ENCODE peak calls at places on chromosomes 16 and 17, in five cellular contexts. L is HT1080, P is left ventricle myocardium inferior, H is mesenchymal stem cell, Q is EH. F is an unnamed sample.

GRCh38 chr17:77287432-77288068 is 146.8 kb downstream of the SEC14L1 start:
- DNase-seq in P (peak; percentile 54), L (peak; percentile 94), H (peak; percentile 96), Q (peak; percentile 97), F (peak; percentile 92)

GRCh38 chr16:49452568-49452967 is 79.0 kb downstream of the C16orf78 start:
- DNase-seq in P (no peak), L (no peak), H (no peak), Q (no peak), F (no peak)

GRCh38 chr17:83081561-83082201 is 2.3 kb downstream of the METRNL start:
- DNase-seq in Q (peak; percentile 47), H (no peak), L (no peak), P (no peak), F (no peak)

GRCh38 chr17:76927982-76928381 is 59.8 kb downstream of the MGAT5B start:
- DNase-seq in H (no peak), L (no peak), P (no peak), Q (no peak), F (no peak)

GRCh38 chr16:72270531-72270930 is 98.6 kb upstream of the PMFBP1 start:
- DNase-seq in P (no peak), Q (peak; percentile 46), H (peak; percentile 42), L (no peak), F (no peak)

GRCh38 chr16:30541502-30542329 is 7.1 kb upstream of the ZNF747 start:
- DNase-seq in P (no peak), L (peak; percentile 68), H (peak; percentile 78), Q (peak; percentile 76), F (peak; percentile 67)

GRCh38 chr16:56866955-56867830 is 2.2 kb downstream of the SLC12A3 start:
- DNase-seq in Q (peak; percentile 69), H (peak; percentile 64), P (no peak), L (peak; percentile 40), F (peak; percentile 54)

GRCh38 chr16:24174977-24175376 is 81.2 kb upstream of the CACNG3 start:
- DNase-seq in Q (no peak), H (no peak), P (no peak), L (no peak), F (no peak)

GRCh38 chr17:28967240-28968135 is 16.2 kb upstream of the PHF12 start:
- DNase-seq in Q (peak; percentile 41), H (no peak), L (no peak), P (no peak), F (no peak)

GRCh38 chr17:77489239-77489897 is 348.6 kb downstream of the SEC14L1 start:
- DNase-seq in H (no peak), Q (no peak), L (no peak), P (peak; percentile 15), F (no peak)

GRCh38 chr17:81200695-81201580 is 21.8 kb downstream of the CEP131 start:
- DNase-seq in P (no peak), H (peak; percentile 75), L (peak; percentile 61), Q (peak; percentile 68), F (peak; percentile 89)

GRCh38 chr16:65453646-65454045 is 331.8 kb upstream of the CDH11 start:
- DNase-seq in Q (no peak), L (no peak), H (no peak), P (no peak), F (no peak)

GRCh38 chr17:79053251-79053925 is 21.2 kb upstream of the ENGASE start:
- DNase-seq in H (no peak), Q (peak; percentile 56), L (peak; percentile 89), P (no peak), F (peak; percentile 73)

GRCh38 chr17:27804113-27804512 is 3.8 kb upstream of the NOS2 start:
- DNase-seq in P (no peak), L (no peak), Q (no peak), H (no peak), F (no peak)

GRCh38 chr16:10519929-10520868 is 60.2 kb downstream of the EMP2 start:
- DNase-seq in H (no peak), Q (no peak), P (no peak), L (no peak), F (no peak)

GRCh38 chr17:15944720-15945492 is at the start of gene ADORA2B:
- DNase-seq in Q (peak; percentile 78), H (peak; percentile 83), P (peak; percentile 58), L (no peak), F (peak; percentile 76)

GRCh38 chr17:73257516-73257915 is 4.2 kb downstream of the CPSF4L start:
- DNase-seq in H (no peak), Q (no peak), P (no peak), L (no peak), F (no peak)

GRCh38 chr16:5678371-5678770 is 580.8 kb upstream of the EEF2KMT start:
- DNase-seq in Q (no peak), P (no peak), L (peak; percentile 30), H (no peak), F (no peak)

GRCh38 chr17:50721194-50722010 is 2.0 kb downstream of the LUC7L3 start:
- DNase-seq in L (no peak), Q (peak; percentile 26), H (peak; percentile 25), P (no peak), F (no peak)

GRCh38 chr17:38885728-38886642 is 16.1 kb downstream of the LASP1 start:
- DNase-seq in P (no peak), H (peak; percentile 60), Q (no peak), L (no peak), F (no peak)

GRCh38 chr17:75525806-75526554 is 483 bp downstream of the LLGL2 start:
- DNase-seq in L (no peak), Q (no peak), H (peak; percentile 15), P (no peak), F (no peak)

GRCh38 chr16:648071-648785 is 937 bp upstream of the WDR90 start:
- DNase-seq in Q (peak; percentile 33), H (no peak), L (peak; percentile 54), P (no peak), F (no peak)

GRCh38 chr16:86070511-86070910 is 171.5 kb downstream of the IRF8 start:
- DNase-seq in L (no peak), Q (no peak), H (no peak), P (no peak), F (no peak)

GRCh38 chr16:86044241-86044671 is 145.3 kb downstream of the IRF8 start:
- DNase-seq in L (peak; percentile 18), P (no peak), Q (peak; percentile 55), H (peak; percentile 59), F (peak; percentile 64)

GRCh38 chr17:34841467-34841866 is 119.8 kb downstream of the CCT6B start:
- DNase-seq in L (no peak), H (no peak), Q (no peak), P (no peak), F (no peak)

GRCh38 chr17:48128411-48128810 is 20.8 kb downstream of the SNX11 start:
- DNase-seq in H (no peak), L (no peak), Q (no peak), P (no peak), F (no peak)

GRCh38 chr17:4625181-4625601 is 16.3 kb downstream of the ALOX15 start:
- DNase-seq in Q (no peak), L (peak; percentile 9), H (peak; percentile 61), P (no peak), F (no peak)

GRCh38 chr17:63153488-63153887 is 187.5 kb downstream of the TANC2 start:
- DNase-seq in Q (no peak), P (no peak), H (no peak), L (no peak), F (no peak)

GRCh38 chr16:28497386-28497785 is 2.9 kb downstream of the APOBR start:
- DNase-seq in Q (no peak), L (no peak), P (no peak), H (no peak), F (no peak)

F was measured in H54.